ENCODE peak calls at places on chromosomes 13 and 19, in four cellular contexts. One of them, this sample, is unnamed.

GRCh38 chr19:10390652-10391286 is 10.4 kb upstream of the TYK2 start:
- DNase-seq in IMR-90: peak; percentile 71
- DNase-seq in neuronal stem cell: peak; percentile 68
- DNase-seq in H9: peak; percentile 85
- DNase-seq in this sample: peak; percentile 88

GRCh38 chr13:101155920-101156319 is 260.4 kb downstream of the NALCN start:
- DNase-seq in IMR-90: no peak
- DNase-seq in neuronal stem cell: no peak
- DNase-seq in H9: no peak
- DNase-seq in this sample: no peak

GRCh38 chr19:51948979-51949378 is 21.7 kb downstream of the ZNF613 start:
- DNase-seq in IMR-90: peak; percentile 23
- DNase-seq in neuronal stem cell: no peak
- DNase-seq in H9: no peak
- DNase-seq in this sample: no peak

GRCh38 chr19:485122-485521 is 11.2 kb upstream of the MADCAM1 start:
- DNase-seq in IMR-90: no peak
- DNase-seq in neuronal stem cell: no peak
- DNase-seq in H9: no peak
- DNase-seq in this sample: no peak

GRCh38 chr13:112670118-112670517 is 19.7 kb upstream of the ATP11A start:
- DNase-seq in IMR-90: no peak
- DNase-seq in neuronal stem cell: no peak
- DNase-seq in H9: peak; percentile 36
- DNase-seq in this sample: no peak

GRCh38 chr13:103516009-103516795 is 450.0 kb upstream of the SLC10A2 start:
- DNase-seq in IMR-90: no peak
- DNase-seq in neuronal stem cell: no peak
- DNase-seq in H9: no peak
- DNase-seq in this sample: no peak

GRCh38 chr13:94657167-94657566 is 55.2 kb downstream of the SOX21 start:
- DNase-seq in IMR-90: peak; percentile 57
- DNase-seq in neuronal stem cell: no peak
- DNase-seq in H9: no peak
- DNase-seq in this sample: no peak

GRCh38 chr19:18763674-18764590 is 27.2 kb downstream of the COMP start:
- DNase-seq in IMR-90: peak; percentile 27
- DNase-seq in neuronal stem cell: no peak
- DNase-seq in H9: no peak
- DNase-seq in this sample: no peak

GRCh38 chr13:20475927-20476691 is 49.5 kb downstream of the CRYL1 start:
- DNase-seq in IMR-90: no peak
- DNase-seq in neuronal stem cell: no peak
- DNase-seq in H9: no peak
- DNase-seq in this sample: no peak

GRCh38 chr19:8655340-8655709 is 24.9 kb downstream of the NFILZ start:
- DNase-seq in IMR-90: no peak
- DNase-seq in neuronal stem cell: no peak
- DNase-seq in H9: no peak
- DNase-seq in this sample: no peak

GRCh38 chr19:41299755-41300089 is 10.2 kb upstream of the CCDC97 start:
- DNase-seq in IMR-90: peak; percentile 92
- DNase-seq in neuronal stem cell: no peak
- DNase-seq in H9: no peak
- DNase-seq in this sample: no peak

GRCh38 chr19:33306191-33306590 is 3.9 kb upstream of the CEBPA start:
- DNase-seq in IMR-90: no peak
- DNase-seq in neuronal stem cell: no peak
- DNase-seq in H9: peak; percentile 12
- DNase-seq in this sample: no peak

GRCh38 chr13:100506154-100506553 is 82.4 kb downstream of the GGACT start:
- DNase-seq in IMR-90: no peak
- DNase-seq in neuronal stem cell: no peak
- DNase-seq in H9: no peak
- DNase-seq in this sample: no peak

GRCh38 chr13:110942248-110942981 is 27.5 kb upstream of the ANKRD10 start:
- DNase-seq in IMR-90: peak; percentile 44
- DNase-seq in neuronal stem cell: no peak
- DNase-seq in H9: no peak
- DNase-seq in this sample: no peak

GRCh38 chr13:38042771-38043170 is 173.2 kb upstream of the TRPC4 start:
- DNase-seq in IMR-90: peak; percentile 26
- DNase-seq in neuronal stem cell: no peak
- DNase-seq in H9: no peak
- DNase-seq in this sample: no peak

GRCh38 chr13:51905787-51906186 is 44.0 kb downstream of the CCDC70 start:
- DNase-seq in IMR-90: no peak
- DNase-seq in neuronal stem cell: no peak
- DNase-seq in H9: peak; percentile 22
- DNase-seq in this sample: no peak

GRCh38 chr13:32881074-32881791 is 135.0 kb upstream of the KL start:
- DNase-seq in IMR-90: peak; percentile 82
- DNase-seq in neuronal stem cell: no peak
- DNase-seq in H9: no peak
- DNase-seq in this sample: no peak

GRCh38 chr19:50743537-50743936 is 20.4 kb downstream of the CLEC11A start:
- DNase-seq in IMR-90: no peak
- DNase-seq in neuronal stem cell: no peak
- DNase-seq in H9: no peak
- DNase-seq in this sample: no peak

GRCh38 chr19:50745221-50745620 is 22.1 kb downstream of the CLEC11A start:
- DNase-seq in IMR-90: no peak
- DNase-seq in neuronal stem cell: no peak
- DNase-seq in H9: no peak
- DNase-seq in this sample: no peak

GRCh38 chr19:50739841-50740426 is 16.8 kb downstream of the CLEC11A start:
- DNase-seq in IMR-90: no peak
- DNase-seq in neuronal stem cell: no peak
- DNase-seq in H9: peak; percentile 78
- DNase-seq in this sample: no peak

GRCh38 chr19:50739132-50739746 is 16.1 kb downstream of the CLEC11A start:
- DNase-seq in IMR-90: no peak
- DNase-seq in neuronal stem cell: no peak
- DNase-seq in H9: no peak
- DNase-seq in this sample: no peak

GRCh38 chr19:50741179-50741933 is 18.2 kb downstream of the CLEC11A start:
- DNase-seq in IMR-90: no peak
- DNase-seq in neuronal stem cell: no peak
- DNase-seq in H9: no peak
- DNase-seq in this sample: no peak
- H3K23ac ChIP-seq in IMR-90: no peak overlapping the region
- H3K23ac ChIP-seq in neuronal stem cell: no peak overlapping the region
- H3K23ac ChIP-seq in H9: no peak overlapping the region
- H3K23ac ChIP-seq in this sample: no peak overlapping the region

GRCh38 chr19:23415034-23415433 is 19.8 kb upstream of the ZNF91 start:
- DNase-seq in IMR-90: no peak
- DNase-seq in neuronal stem cell: peak; percentile 15
- DNase-seq in H9: no peak
- DNase-seq in this sample: no peak

GRCh38 chr19:23420824-23421223 is 25.6 kb upstream of the ZNF91 start:
- DNase-seq in IMR-90: no peak
- DNase-seq in neuronal stem cell: no peak
- DNase-seq in H9: no peak
- DNase-seq in this sample: no peak

GRCh38 chr19:23410155-23410554 is 14.9 kb upstream of the ZNF91 start:
- DNase-seq in IMR-90: no peak
- DNase-seq in neuronal stem cell: no peak
- DNase-seq in H9: no peak
- DNase-seq in this sample: no peak

DNA sequence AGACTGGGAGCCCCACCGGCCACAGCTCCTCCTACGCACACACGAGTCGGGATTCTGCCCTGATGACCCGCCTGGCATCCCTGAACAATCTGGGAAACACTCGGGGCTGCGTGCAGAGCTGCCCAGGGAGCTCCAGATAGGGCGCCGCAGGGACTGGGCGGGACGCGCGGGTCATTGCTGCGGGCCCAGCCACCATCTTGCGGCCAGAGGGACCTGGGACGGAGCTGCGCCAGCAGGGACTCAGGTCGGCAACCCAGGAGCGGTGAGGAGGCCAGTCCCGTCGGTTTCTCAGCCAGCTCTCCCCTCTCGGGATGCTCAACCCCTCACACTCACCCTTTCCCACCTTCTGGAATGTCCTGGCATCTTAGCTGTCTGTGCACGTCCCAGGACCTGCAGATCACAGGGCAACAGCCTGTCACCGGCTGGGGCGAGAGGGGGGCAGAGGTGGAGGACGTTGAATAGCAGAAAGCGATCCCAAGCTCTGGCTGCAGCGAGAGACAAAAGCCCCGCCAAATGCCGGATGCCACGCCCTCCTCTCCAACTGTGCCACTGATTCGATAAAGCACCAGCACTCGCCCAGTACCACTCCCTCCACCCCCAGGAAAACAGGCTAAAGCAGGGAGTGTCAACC is 20.4 kb upstream of the ZNF91 start:
- DNase-seq in IMR-90: no peak
- DNase-seq in neuronal stem cell: peak; percentile 84
- DNase-seq in H9: peak; percentile 95
- DNase-seq in this sample: peak; percentile 89
- H3K23ac ChIP-seq in IMR-90: no peak overlapping the region
- H3K23ac ChIP-seq in neuronal stem cell: peak overlapping the region; percentile 75
- H3K23ac ChIP-seq in H9: no peak overlapping the region
- H3K23ac ChIP-seq in this sample: no peak overlapping the region

GRCh38 chr19:48964205-48965032 is 690 bp upstream of the FTL start:
- DNase-seq in IMR-90: peak; percentile 44
- DNase-seq in neuronal stem cell: no peak
- DNase-seq in H9: no peak
- DNase-seq in this sample: peak; percentile 78
- H3K23ac ChIP-seq in IMR-90: peak overlapping the region; percentile 99
- H3K23ac ChIP-seq in neuronal stem cell: no peak overlapping the region
- H3K23ac ChIP-seq in H9: no peak overlapping the region
- H3K23ac ChIP-seq in this sample: no peak overlapping the region

GRCh38 chr19:5625641-5626040 is 2.8 kb downstream of the SAFB start:
- DNase-seq in IMR-90: no peak
- DNase-seq in neuronal stem cell: no peak
- DNase-seq in H9: no peak
- DNase-seq in this sample: no peak
- H3K23ac ChIP-seq in IMR-90: peak overlapping the region; percentile 13
- H3K23ac ChIP-seq in neuronal stem cell: no peak overlapping the region
- H3K23ac ChIP-seq in H9: no peak overlapping the region
- H3K23ac ChIP-seq in this sample: no peak overlapping the region

GRCh38 chr13:30253830-30254229 is 53.5 kb downstream of the KATNAL1 start:
- DNase-seq in IMR-90: no peak
- DNase-seq in neuronal stem cell: no peak
- DNase-seq in H9: no peak
- DNase-seq in this sample: no peak
- H3K23ac ChIP-seq in IMR-90: no peak overlapping the region
- H3K23ac ChIP-seq in neuronal stem cell: no peak overlapping the region
- H3K23ac ChIP-seq in H9: no peak overlapping the region
- H3K23ac ChIP-seq in this sample: no peak overlapping the region

GRCh38 chr13:44792096-44792495 is 197.2 kb downstream of the NUFIP1 start:
- DNase-seq in IMR-90: no peak
- DNase-seq in neuronal stem cell: no peak
- DNase-seq in H9: no peak
- DNase-seq in this sample: no peak

GRCh38 chr13:44797685-44798084 is 191.6 kb downstream of the NUFIP1 start:
- DNase-seq in IMR-90: no peak
- DNase-seq in neuronal stem cell: no peak
- DNase-seq in H9: no peak
- DNase-seq in this sample: no peak

GRCh38 chr13:44800626-44801025 is 188.6 kb downstream of the NUFIP1 start:
- DNase-seq in IMR-90: no peak
- DNase-seq in neuronal stem cell: no peak
- DNase-seq in H9: no peak
- DNase-seq in this sample: no peak

GRCh38 chr13:44795176-44795575 is 194.1 kb downstream of the NUFIP1 start:
- DNase-seq in IMR-90: peak; percentile 44
- DNase-seq in neuronal stem cell: no peak
- DNase-seq in H9: no peak
- DNase-seq in this sample: no peak

DNA sequence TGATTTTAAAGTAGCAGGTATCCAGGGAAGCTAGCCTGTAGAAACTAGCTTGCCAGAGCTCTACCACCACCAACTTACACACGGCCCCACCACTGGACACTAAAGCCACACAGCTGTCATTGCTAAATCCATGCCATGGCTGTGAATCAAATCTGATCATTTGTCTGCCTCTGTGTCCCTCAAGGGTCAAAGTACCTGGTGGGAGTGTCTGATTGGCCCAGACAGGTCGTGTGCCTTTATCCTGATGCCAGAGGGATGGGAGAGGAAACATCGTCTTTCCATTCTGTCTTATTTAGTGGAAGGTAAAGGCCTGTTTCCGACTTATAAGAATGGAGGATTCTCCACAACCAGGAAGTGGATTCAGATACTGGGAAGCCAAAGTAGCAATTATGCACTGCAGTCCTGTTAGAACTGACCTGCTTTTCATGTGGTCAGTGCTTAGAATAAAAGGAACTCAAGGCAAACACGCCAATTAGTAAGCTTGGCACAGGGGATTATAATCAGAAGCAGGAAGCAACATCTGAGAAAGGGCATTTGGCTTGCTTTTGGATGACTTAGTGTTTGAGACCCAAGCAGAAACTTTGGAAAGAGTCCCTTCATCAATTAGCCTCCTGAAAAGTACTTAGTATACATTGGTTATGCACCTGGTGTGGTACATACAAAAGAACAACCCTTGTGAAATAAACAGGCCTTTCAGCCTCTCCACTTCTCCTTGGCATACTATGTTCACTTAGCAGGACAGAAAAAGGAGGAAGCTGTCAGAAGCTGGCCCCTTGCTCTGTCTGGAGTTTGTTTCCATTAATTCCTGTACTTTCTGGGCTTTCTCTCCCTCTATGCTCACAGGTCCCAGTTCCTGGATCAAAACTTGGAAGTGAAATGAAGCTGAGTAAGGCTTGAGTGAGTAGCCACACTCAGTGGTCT is 192.4 kb downstream of the NUFIP1 start:
- DNase-seq in IMR-90: no peak
- DNase-seq in neuronal stem cell: no peak
- DNase-seq in H9: no peak
- DNase-seq in this sample: no peak
- H3K23ac ChIP-seq in IMR-90: no peak overlapping the region
- H3K23ac ChIP-seq in neuronal stem cell: no peak overlapping the region
- H3K23ac ChIP-seq in H9: no peak overlapping the region
- H3K23ac ChIP-seq in this sample: no peak overlapping the region